ENCODE peak calls at places on chromosome 6, in nine cellular contexts. One of them, this sample, is unnamed.
A peak's percentile ranks its signal among the peaks of the same experiment; 100 is the strongest.

GRCh38 chr6:47230579-47230978 is 79.1 kb downstream of the TNFRSF21 start:
- DNase-seq in hypothalamus: no peak
- DNase-seq in HEK293T: no peak
- DNase-seq in sigmoid colon: no peak
- DNase-seq in AG09319: no peak
- DNase-seq in GM03348: no peak
- DNase-seq in NCI-H1417 treated with DMSO at 0.1 percent for 48 hours: no peak
- DNase-seq in stimulated activated CD4-positive, alpha-beta T cell treated with anti-CD3 and anti-CD28 coated beads, Interleukin-2, amount 100 ng/mL, for 48 hours: no peak
- DNase-seq in NCI-H2081: no peak
- DNase-seq in this sample: peak; percentile 42

GRCh38 chr6:155364844-155365437 is 50.7 kb upstream of the TFB1M start:
- DNase-seq in AG09319: no peak
- DNase-seq in hypothalamus: no peak
- DNase-seq in HEK293T: no peak
- DNase-seq in NCI-H2081: no peak
- DNase-seq in GM03348: no peak
- DNase-seq in NCI-H1417 treated with DMSO at 0.1 percent for 48 hours: no peak
- DNase-seq in sigmoid colon: no peak
- DNase-seq in stimulated activated CD4-positive, alpha-beta T cell treated with anti-CD3 and anti-CD28 coated beads, Interleukin-2, amount 100 ng/mL, for 48 hours: no peak
- DNase-seq in this sample: no peak

GRCh38 chr6:99282479-99283062 is 66.9 kb downstream of the FAXC start:
- DNase-seq in HEK293T: peak; percentile 21
- DNase-seq in AG09319: no peak
- DNase-seq in GM03348: peak; percentile 52
- DNase-seq in hypothalamus: no peak
- DNase-seq in sigmoid colon: no peak
- DNase-seq in NCI-H2081: no peak
- DNase-seq in NCI-H1417 treated with DMSO at 0.1 percent for 48 hours: no peak
- DNase-seq in stimulated activated CD4-positive, alpha-beta T cell treated with anti-CD3 and anti-CD28 coated beads, Interleukin-2, amount 100 ng/mL, for 48 hours: no peak
- DNase-seq in this sample: no peak

GRCh38 chr6:160188773-160189172 is 67.2 kb downstream of the SLC22A1 start:
- DNase-seq in hypothalamus: no peak
- DNase-seq in GM03348: no peak
- DNase-seq in stimulated activated CD4-positive, alpha-beta T cell treated with anti-CD3 and anti-CD28 coated beads, Interleukin-2, amount 100 ng/mL, for 48 hours: no peak
- DNase-seq in NCI-H2081: no peak
- DNase-seq in NCI-H1417 treated with DMSO at 0.1 percent for 48 hours: no peak
- DNase-seq in sigmoid colon: no peak
- DNase-seq in AG09319: no peak
- DNase-seq in HEK293T: no peak
- DNase-seq in this sample: no peak

GRCh38 chr6:165891320-165891719 is 228.3 kb upstream of the PDE10A start:
- DNase-seq in NCI-H1417 treated with DMSO at 0.1 percent for 48 hours: no peak
- DNase-seq in NCI-H2081: no peak
- DNase-seq in sigmoid colon: no peak
- DNase-seq in stimulated activated CD4-positive, alpha-beta T cell treated with anti-CD3 and anti-CD28 coated beads, Interleukin-2, amount 100 ng/mL, for 48 hours: no peak
- DNase-seq in hypothalamus: no peak
- DNase-seq in AG09319: no peak
- DNase-seq in HEK293T: no peak
- DNase-seq in GM03348: no peak
- DNase-seq in this sample: no peak

GRCh38 chr6:67885081-67886033 is 749.7 kb upstream of the ADGRB3 start:
- DNase-seq in GM03348: no peak
- DNase-seq in sigmoid colon: no peak
- DNase-seq in HEK293T: no peak
- DNase-seq in NCI-H2081: no peak
- DNase-seq in AG09319: no peak
- DNase-seq in stimulated activated CD4-positive, alpha-beta T cell treated with anti-CD3 and anti-CD28 coated beads, Interleukin-2, amount 100 ng/mL, for 48 hours: no peak
- DNase-seq in NCI-H1417 treated with DMSO at 0.1 percent for 48 hours: no peak
- DNase-seq in hypothalamus: no peak
- DNase-seq in this sample: no peak

GRCh38 chr6:62285612-62286469 is at the start of gene KHDRBS2:
- DNase-seq in hypothalamus: peak; percentile 92
- DNase-seq in NCI-H2081: peak; percentile 95
- DNase-seq in sigmoid colon: peak; percentile 80
- DNase-seq in HEK293T: no peak
- DNase-seq in AG09319: no peak
- DNase-seq in stimulated activated CD4-positive, alpha-beta T cell treated with anti-CD3 and anti-CD28 coated beads, Interleukin-2, amount 100 ng/mL, for 48 hours: peak; percentile 1
- DNase-seq in NCI-H1417 treated with DMSO at 0.1 percent for 48 hours: peak; percentile 84
- DNase-seq in GM03348: peak; percentile 4
- DNase-seq in this sample: peak; percentile 83

GRCh38 chr6:84280030-84280429 is 52.6 kb upstream of the CEP162 start:
- DNase-seq in HEK293T: no peak
- DNase-seq in NCI-H2081: no peak
- DNase-seq in sigmoid colon: no peak
- DNase-seq in AG09319: no peak
- DNase-seq in hypothalamus: no peak
- DNase-seq in GM03348: peak; percentile 52
- DNase-seq in stimulated activated CD4-positive, alpha-beta T cell treated with anti-CD3 and anti-CD28 coated beads, Interleukin-2, amount 100 ng/mL, for 48 hours: no peak
- DNase-seq in NCI-H1417 treated with DMSO at 0.1 percent for 48 hours: no peak
- DNase-seq in this sample: no peak

GRCh38 chr6:36858407-36858981 is 16.1 kb downstream of the PPIL1 start:
- DNase-seq in sigmoid colon: peak; percentile 90
- DNase-seq in NCI-H1417 treated with DMSO at 0.1 percent for 48 hours: no peak
- DNase-seq in HEK293T: no peak
- DNase-seq in hypothalamus: no peak
- DNase-seq in AG09319: no peak
- DNase-seq in GM03348: peak; percentile 41
- DNase-seq in stimulated activated CD4-positive, alpha-beta T cell treated with anti-CD3 and anti-CD28 coated beads, Interleukin-2, amount 100 ng/mL, for 48 hours: no peak
- DNase-seq in NCI-H2081: no peak
- DNase-seq in this sample: no peak

GRCh38 chr6:154487367-154488275 is 22.9 kb downstream of the CNKSR3 start:
- DNase-seq in stimulated activated CD4-positive, alpha-beta T cell treated with anti-CD3 and anti-CD28 coated beads, Interleukin-2, amount 100 ng/mL, for 48 hours: no peak
- DNase-seq in HEK293T: no peak
- DNase-seq in GM03348: no peak
- DNase-seq in sigmoid colon: no peak
- DNase-seq in NCI-H1417 treated with DMSO at 0.1 percent for 48 hours: no peak
- DNase-seq in NCI-H2081: no peak
- DNase-seq in AG09319: no peak
- DNase-seq in hypothalamus: no peak
- DNase-seq in this sample: no peak

GRCh38 chr6:42100029-42100901 is 42.2 kb downstream of the C6orf132 start:
- DNase-seq in sigmoid colon: no peak
- DNase-seq in GM03348: peak; percentile 66
- DNase-seq in AG09319: no peak
- DNase-seq in NCI-H1417 treated with DMSO at 0.1 percent for 48 hours: no peak
- DNase-seq in hypothalamus: no peak
- DNase-seq in HEK293T: no peak
- DNase-seq in stimulated activated CD4-positive, alpha-beta T cell treated with anti-CD3 and anti-CD28 coated beads, Interleukin-2, amount 100 ng/mL, for 48 hours: peak; percentile 28
- DNase-seq in NCI-H2081: no peak
- DNase-seq in this sample: peak; percentile 42

GRCh38 chr6:106444777-106445507 is 84.4 kb downstream of the CRYBG1 start:
- DNase-seq in hypothalamus: no peak
- DNase-seq in stimulated activated CD4-positive, alpha-beta T cell treated with anti-CD3 and anti-CD28 coated beads, Interleukin-2, amount 100 ng/mL, for 48 hours: no peak
- DNase-seq in AG09319: peak; percentile 34
- DNase-seq in NCI-H1417 treated with DMSO at 0.1 percent for 48 hours: peak; percentile 30
- DNase-seq in GM03348: peak; percentile 70
- DNase-seq in HEK293T: peak; percentile 73
- DNase-seq in NCI-H2081: peak; percentile 42
- DNase-seq in sigmoid colon: no peak
- DNase-seq in this sample: no peak

GRCh38 chr6:130794010-130794675 is 33.1 kb upstream of the SMLR1 start:
- DNase-seq in sigmoid colon: no peak
- DNase-seq in NCI-H2081: no peak
- DNase-seq in GM03348: no peak
- DNase-seq in NCI-H1417 treated with DMSO at 0.1 percent for 48 hours: no peak
- DNase-seq in HEK293T: no peak
- DNase-seq in hypothalamus: no peak
- DNase-seq in AG09319: no peak
- DNase-seq in stimulated activated CD4-positive, alpha-beta T cell treated with anti-CD3 and anti-CD28 coated beads, Interleukin-2, amount 100 ng/mL, for 48 hours: no peak
- DNase-seq in this sample: no peak

GRCh38 chr6:159929819-159930218 is 39.0 kb downstream of the MAS1 start:
- DNase-seq in NCI-H1417 treated with DMSO at 0.1 percent for 48 hours: no peak
- DNase-seq in HEK293T: no peak
- DNase-seq in stimulated activated CD4-positive, alpha-beta T cell treated with anti-CD3 and anti-CD28 coated beads, Interleukin-2, amount 100 ng/mL, for 48 hours: peak; percentile 42
- DNase-seq in GM03348: no peak
- DNase-seq in hypothalamus: no peak
- DNase-seq in NCI-H2081: peak; percentile 1
- DNase-seq in AG09319: no peak
- DNase-seq in sigmoid colon: no peak
- DNase-seq in this sample: peak; percentile 12